ENCODE peak calls at places on chromosomes 1 and 21, in seven cellular contexts. M, I, B, W, S, V and H are unnamed samples.

GRCh38 chr1:230087034-230087721 is 20.1 kb downstream of the GALNT2 start:
- DNase-seq in M (no peak), I (no peak), B (no peak), W (no peak), S (peak; percentile 31), V (no peak), H (no peak)

GRCh38 chr1:201883786-201884185 is 4.9 kb upstream of the SHISA4 start:
- DNase-seq in M (no peak), I (no peak), B (no peak), W (peak; percentile 67), S (no peak), V (peak; percentile 69), H (no peak)

GRCh38 chr1:30533796-30534550 is 189.4 kb downstream of the MATN1 start:
- DNase-seq in M (no peak), I (no peak), B (no peak), W (no peak), S (no peak), V (no peak), H (no peak)

GRCh38 chr1:39003464-39003752 is 12.3 kb downstream of the AKIRIN1 start:
- DNase-seq in M (no peak), I (no peak), B (no peak), W (no peak), S (no peak), V (no peak), H (no peak)

GRCh38 chr1:206691604-206692003 is 6.9 kb downstream of the MAPKAPK2 start:
- DNase-seq in M (no peak), I (no peak), B (no peak), W (peak; percentile 65), S (no peak), V (no peak), H (no peak)

GRCh38 chr1:147579532-147580199 is 38.4 kb downstream of the BCL9 start:
- DNase-seq in M (no peak), I (no peak), B (no peak), W (peak; percentile 31), S (no peak), V (peak; percentile 34), H (no peak)

GRCh38 chr1:183776731-183777130 is 28.2 kb upstream of the RGL1 start:
- DNase-seq in M (no peak), I (no peak), B (no peak), W (peak; percentile 31), S (no peak), V (peak; percentile 52), H (no peak)

GRCh38 chr21:14900611-14901010 is 164.2 kb downstream of the NRIP1 start:
- DNase-seq in M (no peak), I (no peak), B (no peak), W (peak; percentile 66), S (no peak), V (peak; percentile 62), H (no peak)

GRCh38 chr1:88923224-88923623 is 31.9 kb upstream of the GTF2B start:
- DNase-seq in M (no peak), I (no peak), B (no peak), W (no peak), S (no peak), V (no peak), H (no peak)

GRCh38 chr21:20943476-20944085 is 54.6 kb upstream of the NCAM2 start:
- DNase-seq in M (no peak), I (no peak), B (no peak), W (no peak), S (no peak), V (no peak), H (no peak)

GRCh38 chr1:246450485-246451251 is 56.4 kb downstream of the SMYD3 start:
- DNase-seq in M (no peak), I (no peak), B (no peak), W (peak; percentile 42), S (no peak), V (peak; percentile 57), H (no peak)

GRCh38 chr1:158930504-158930903 is 848 bp upstream of the PYHIN1 start:
- DNase-seq in M (peak; percentile 1), I (peak; percentile 8), B (peak; percentile 16), W (no peak), S (no peak), V (no peak), H (no peak)

GRCh38 chr1:84406209-84406917 is 8.1 kb downstream of the DNASE2B start:
- DNase-seq in M (no peak), I (no peak), B (no peak), W (peak; percentile 80), S (no peak), V (peak; percentile 37), H (no peak)

GRCh38 chr1:15206418-15207030 is 40.5 kb upstream of the FHAD1 start:
- DNase-seq in M (no peak), I (no peak), B (no peak), W (no peak), S (no peak), V (peak; percentile 25), H (peak; percentile 22)

GRCh38 chr1:198764748-198765147 is 125.9 kb downstream of the PTPRC start:
- DNase-seq in M (no peak), I (no peak), B (no peak), W (no peak), S (no peak), V (peak; percentile 50), H (no peak)

GRCh38 chr21:45328198-45329087 is 40.7 kb upstream of the POFUT2 start:
- DNase-seq in M (no peak), I (no peak), B (no peak), W (no peak), S (no peak), V (no peak), H (no peak)

GRCh38 chr21:36320421-36321324 is 676 bp downstream of the MORC3 start:
- DNase-seq in M (no peak), I (peak; percentile 56), B (peak; percentile 58), W (peak; percentile 73), S (no peak), V (peak; percentile 73), H (peak; percentile 51)

GRCh38 chr1:90402893-90403849 is 313.9 kb downstream of the BARHL2 start:
- DNase-seq in M (no peak), I (no peak), B (no peak), W (peak; percentile 94), S (peak; percentile 52), V (peak; percentile 94), H (peak; percentile 67)

GRCh38 chr1:44089371-44090070 is 29.1 kb upstream of the KLF17 start:
- DNase-seq in M (no peak), I (no peak), B (no peak), W (peak; percentile 22), S (no peak), V (peak; percentile 58), H (no peak)

GRCh38 chr1:107669996-107670395 is 295.0 kb downstream of the VAV3 start:
- DNase-seq in M (no peak), I (no peak), B (no peak), W (peak; percentile 41), S (no peak), V (peak; percentile 33), H (peak; percentile 83)

GRCh38 chr1:10733967-10734366 is 62.5 kb downstream of the CASZ1 start:
- DNase-seq in M (no peak), I (peak; percentile 37), B (no peak), W (no peak), S (no peak), V (no peak), H (no peak)

GRCh38 chr1:116766616-116767469 is 12.6 kb downstream of the CD2 start:
- DNase-seq in M (no peak), I (peak; percentile 10), B (no peak), W (peak; percentile 73), S (no peak), V (no peak), H (no peak)

GRCh38 chr1:220217383-220217988 is 54.8 kb downstream of the RAB3GAP2 start:
- DNase-seq in M (no peak), I (no peak), B (no peak), W (no peak), S (no peak), V (peak; percentile 34), H (no peak)

GRCh38 chr1:161768986-161769672 is 3.0 kb downstream of the ATF6 start:
- DNase-seq in M (no peak), I (no peak), B (no peak), W (no peak), S (no peak), V (peak; percentile 13), H (no peak)

GRCh38 chr1:110059133-110059863 is 11.2 kb downstream of the ALX3 start:
- DNase-seq in M (no peak), I (no peak), B (no peak), W (no peak), S (no peak), V (no peak), H (no peak)

GRCh38 chr1:227917081-227917950 is 30.4 kb downstream of the WNT9A start:
- DNase-seq in M (no peak), I (no peak), B (no peak), W (no peak), S (peak; percentile 84), V (no peak), H (no peak)

GRCh38 chr1:162003061-162003824 is 20.4 kb downstream of the OLFML2B start:
- DNase-seq in M (no peak), I (no peak), B (no peak), W (peak; percentile 99), S (no peak), V (peak; percentile 79), H (no peak)

GRCh38 chr21:30044447-30045064 is 104.8 kb upstream of the GRIK1 start:
- DNase-seq in M (no peak), I (no peak), B (no peak), W (peak; percentile 42), S (no peak), V (peak; percentile 55), H (no peak)

GRCh38 chr1:22105611-22106207 is 37.2 kb downstream of the WNT4 start:
- DNase-seq in M (no peak), I (no peak), B (no peak), W (peak; percentile 72), S (no peak), V (peak; percentile 83), H (no peak)

GRCh38 chr1:27481994-27482620 is 7.9 kb downstream of the WASF2 start:
- DNase-seq in M (no peak), I (no peak), B (no peak), W (no peak), S (no peak), V (no peak), H (no peak)

GRCh38 chr1:85607126-85607912 is 26.8 kb downstream of the CCN1 start:
- DNase-seq in M (no peak), I (no peak), B (no peak), W (peak; percentile 99), S (peak; percentile 69), V (peak; percentile 99), H (peak; percentile 60)

GRCh38 chr1:172742599-172743500 is 83.9 kb downstream of the FASLG start:
- DNase-seq in M (no peak), I (no peak), B (no peak), W (peak; percentile 70), S (no peak), V (peak; percentile 73), H (no peak)

GRCh38 chr1:31696246-31696645 is 7.6 kb downstream of the COL16A1 start:
- DNase-seq in M (no peak), I (no peak), B (no peak), W (no peak), S (no peak), V (no peak), H (peak; percentile 69)